ENCODE peak calls at places on chromosomes 2 and 18, in nine cellular contexts. F is A549; D is BE2C; C is ascending aorta; R is astrocyte; Y is effector memory CD4-positive, alpha-beta T cell; S is neuronal stem cell; T is foreskin keratinocyte; X is body of pancreas. P is an unnamed sample.
A peak's percentile ranks its signal among the peaks of the same experiment; 100 is the strongest.

GRCh38 chr18:10860937-10861336 is 288.4 kb downstream of the PIEZO2 start:
- DNase-seq in D (no peak), Y (no peak), F (no peak), T (no peak), X (no peak), R (no peak), S (no peak), C (no peak), P (no peak)

GRCh38 chr2:233801357-233802131 is 23.4 kb downstream of the MROH2A start:
- DNase-seq in D (no peak), R (peak; percentile 55), T (peak; percentile 36), Y (no peak), X (no peak), S (no peak), F (no peak), C (no peak), P (no peak)

GRCh38 chr2:45626387-45627010 is 15.4 kb upstream of the SRBD1 start:
- DNase-seq in S (no peak), D (no peak), T (no peak), X (peak; percentile 24), Y (no peak), F (no peak), C (no peak), R (no peak), P (no peak)

GRCh38 chr2:232368311-232368731 is 10.2 kb upstream of the ALPP start:
- DNase-seq in Y (no peak), D (no peak), X (no peak), R (no peak), S (no peak), T (no peak), F (peak; percentile 21), C (no peak), P (no peak)

GRCh38 chr2:8658064-8658862 is 23.6 kb upstream of the ID2 start:
- DNase-seq in T (no peak), F (no peak), C (no peak), S (no peak), R (no peak), D (no peak), X (no peak), Y (no peak), P (no peak)

GRCh38 chr18:48749768-48750167 is 201.0 kb downstream of the SMAD7 start:
- DNase-seq in Y (no peak), D (no peak), R (peak; percentile 78), C (no peak), S (no peak), X (peak; percentile 27), F (no peak), T (peak; percentile 50), P (no peak)

GRCh38 chr2:53379547-53379946 is 388.1 kb upstream of the CHAC2 start:
- DNase-seq in D (no peak), S (no peak), Y (no peak), X (peak; percentile 12), F (no peak), R (peak; percentile 5), C (no peak), T (no peak), P (no peak)

GRCh38 chr18:73060666-73061270 is 193.0 kb upstream of the NETO1 start:
- DNase-seq in C (no peak), Y (no peak), X (no peak), F (no peak), S (no peak), D (no peak), T (peak; percentile 29), R (peak; percentile 76), P (no peak)

GRCh38 chr2:164538250-164538866 is 82.9 kb downstream of the GRB14 start:
- DNase-seq in D (no peak), T (peak; percentile 42), Y (no peak), R (no peak), S (peak; percentile 26), F (peak; percentile 55), C (no peak), X (no peak), P (no peak)

GRCh38 chr18:73355076-73355475 is 487.3 kb upstream of the NETO1 start:
- DNase-seq in S (no peak), F (no peak), R (peak; percentile 28), D (no peak), T (peak; percentile 6), C (no peak), X (no peak), Y (no peak), P (no peak)

GRCh38 chr2:169775765-169776482 is 22.7 kb upstream of the SSB start:
- DNase-seq in D (no peak), T (no peak), X (no peak), Y (no peak), R (peak; percentile 26), C (no peak), F (no peak), S (no peak), P (no peak)

GRCh38 chr2:218180728-218181127 is 14.0 kb upstream of the CXCR1 start:
- DNase-seq in S (no peak), D (no peak), R (no peak), T (peak; percentile 42), C (no peak), X (no peak), Y (no peak), F (no peak), P (peak; percentile 49)

GRCh38 chr18:54805571-54806334 is 22.5 kb upstream of the RAB27B start:
- DNase-seq in S (no peak), R (peak; percentile 94), F (no peak), X (no peak), C (no peak), Y (no peak), D (peak; percentile 49), T (peak; percentile 79), P (no peak)

GRCh38 chr18:11689972-11690570 is 1.0 kb downstream of the GNAL start:
- DNase-seq in S (no peak), T (peak; percentile 25), C (no peak), Y (no peak), X (no peak), D (no peak), F (peak; percentile 9), R (no peak), P (no peak)

GRCh38 chr2:37575780-37576179 is 95.7 kb downstream of the CDC42EP3 start:
- DNase-seq in T (no peak), F (no peak), Y (no peak), S (no peak), R (no peak), C (no peak), X (no peak), D (no peak), P (no peak)

DNA sequence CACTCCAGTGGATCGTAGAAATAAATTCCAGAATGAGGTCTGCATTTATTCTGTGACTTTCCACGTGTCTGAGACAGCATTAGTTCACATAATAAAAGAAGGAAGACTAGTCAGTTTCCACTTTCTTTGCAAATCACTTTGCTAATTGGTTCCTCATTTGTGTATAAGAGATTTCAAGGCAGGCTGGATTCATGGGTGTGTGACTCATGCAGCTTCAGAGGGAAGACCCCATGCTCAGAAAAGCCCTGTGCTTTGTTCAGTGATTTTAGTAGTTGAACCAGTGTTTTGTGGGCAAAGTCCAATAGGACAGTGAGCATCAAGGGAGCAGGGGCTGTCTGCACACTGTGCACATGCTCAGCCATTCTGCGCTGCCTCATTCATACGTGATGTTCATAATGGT is 297.8 kb downstream of the DLGAP1 start:
- DNase-seq in D (no peak), X (no peak), C (no peak), S (peak; percentile 8), F (no peak), T (no peak), R (no peak), Y (no peak), P (no peak)
- H3K4me1 ChIP-seq in D (no peaks in the 10 kb centered on the region), X (no peaks in the 10 kb centered on the region), C (no peaks in the 10 kb centered on the region), S (peaks cover 5% of the 10 kb centered on the region), F (no peaks in the 10 kb centered on the region), T (no peaks in the 10 kb centered on the region), R (no peaks in the 10 kb centered on the region), Y (no peaks in the 10 kb centered on the region), P (no peaks in the 10 kb centered on the region)

GRCh38 chr2:55103039-55103438 is 52.8 kb upstream of the RTN4 start:
- DNase-seq in Y (no peak), C (no peak), D (no peak), S (no peak), R (no peak), X (no peak), F (no peak), T (no peak), P (no peak)
- H3K4me1 ChIP-seq in Y (no peaks in the 10 kb centered on the region), C (peaks cover 36% of the 10 kb centered on the region), D (peaks cover 6% of the 10 kb centered on the region), S (no peaks in the 10 kb centered on the region), R (peaks cover 41% of the 10 kb centered on the region), X (peaks cover 17% of the 10 kb centered on the region), F (peaks cover 65% of the 10 kb centered on the region), T (peaks cover 13% of the 10 kb centered on the region), P (peaks cover 3% of the 10 kb centered on the region)

DNA sequence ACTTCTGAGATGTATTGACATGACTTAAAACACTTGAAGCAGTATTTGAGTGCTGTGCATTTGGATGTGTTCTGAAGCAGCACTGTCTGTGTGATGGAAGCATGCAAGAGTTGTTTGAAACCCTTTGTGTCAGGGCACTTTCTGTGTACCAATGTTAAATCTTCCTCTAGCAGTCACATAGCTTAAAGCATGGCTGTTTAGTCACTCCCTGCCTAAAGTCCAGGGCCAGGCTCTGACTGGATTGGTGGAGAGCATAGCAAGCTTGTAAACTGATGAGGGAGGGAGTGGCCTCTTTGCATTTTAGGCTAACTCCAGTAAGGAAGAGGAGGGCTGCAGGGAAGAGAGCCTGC is 73.5 kb downstream of the MYO1B start:
- DNase-seq in C (no peak), X (no peak), S (peak; percentile 31), D (peak; percentile 39), R (peak; percentile 69), Y (no peak), T (peak; percentile 71), F (peak; percentile 13), P (peak; percentile 91)
- H3K4me1 ChIP-seq in C (peaks cover 27% of the 10 kb centered on the region), X (peaks cover 34% of the 10 kb centered on the region), S (peaks cover 12% of the 10 kb centered on the region), D (peaks cover 60% of the 10 kb centered on the region), R (peaks cover 54% of the 10 kb centered on the region), Y (peaks cover 8% of the 10 kb centered on the region), T (peaks cover 50% of the 10 kb centered on the region), F (peaks cover 75% of the 10 kb centered on the region), P (peaks cover 14% of the 10 kb centered on the region)

DNA sequence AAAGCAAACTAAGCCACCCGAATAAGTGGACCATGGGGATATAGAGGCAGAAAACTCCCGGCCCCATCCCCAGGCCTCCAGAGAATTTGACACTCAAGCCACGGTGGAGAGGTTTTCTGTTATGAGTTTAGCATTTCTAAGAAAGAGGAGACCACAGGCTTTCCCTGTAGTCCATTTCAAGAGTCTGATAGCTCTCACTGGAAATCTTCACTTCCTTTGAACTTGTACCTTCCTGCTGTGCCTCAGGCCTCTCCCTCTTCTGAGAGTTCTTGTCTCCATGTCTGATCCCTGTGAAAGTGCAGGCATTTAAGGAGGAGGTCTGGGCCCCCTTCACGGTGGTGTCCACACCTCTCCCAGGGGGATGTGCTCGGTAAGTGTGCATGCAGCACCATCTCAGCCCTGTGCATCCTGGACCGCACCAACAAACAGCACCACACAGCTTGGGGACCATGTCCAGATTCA is 113.7 kb downstream of the BCL2 start:
- DNase-seq in D (no peak), X (no peak), F (no peak), S (no peak), R (no peak), T (no peak), C (no peak), Y (no peak), P (no peak)
- H3K4me1 ChIP-seq in D (no peaks in the 10 kb centered on the region), X (no peaks in the 10 kb centered on the region), F (no peaks in the 10 kb centered on the region), S (peaks cover 12% of the 10 kb centered on the region), R (no peaks in the 10 kb centered on the region), T (no peaks in the 10 kb centered on the region), C (peaks cover 22% of the 10 kb centered on the region), Y (peaks cover 74% of the 10 kb centered on the region), P (peaks cover 9% of the 10 kb centered on the region)

GRCh38 chr2:201126308-201127127 is 10.6 kb downstream of the CFLAR start:
- DNase-seq in S (no peak), T (no peak), C (no peak), R (peak; percentile 59), D (no peak), F (no peak), Y (no peak), X (no peak), P (no peak)
- H3K4me1 ChIP-seq in S (peaks cover 5% of the 10 kb centered on the region), T (peaks cover 48% of the 10 kb centered on the region), C (peaks cover 64% of the 10 kb centered on the region), R (peaks cover 58% of the 10 kb centered on the region), D (peaks cover 6% of the 10 kb centered on the region), F (peaks cover 99% of the 10 kb centered on the region), Y (peaks cover 86% of the 10 kb centered on the region), X (peaks cover 92% of the 10 kb centered on the region), P (peaks cover 42% of the 10 kb centered on the region)

GRCh38 chr18:36183987-36184386 is 3.3 kb upstream of the MOCOS start:
- DNase-seq in X (no peak), F (no peak), Y (no peak), C (no peak), T (no peak), R (no peak), D (no peak), S (no peak), P (no peak)
- H3K4me1 ChIP-seq in X (peaks cover 15% of the 10 kb centered on the region), F (peaks cover 7% of the 10 kb centered on the region), Y (peaks cover 5% of the 10 kb centered on the region), C (peaks cover 24% of the 10 kb centered on the region), T (peaks cover 3% of the 10 kb centered on the region), R (peaks cover 18% of the 10 kb centered on the region), D (no peaks in the 10 kb centered on the region), S (peaks cover 2% of the 10 kb centered on the region), P (no peaks in the 10 kb centered on the region)

P was measured in colonic mucosa.